ENCODE peak calls at places on chromosomes 2 and 18, in four cellular contexts. One of them, this sample, is unnamed.

GRCh38 chr2:214810670-214811069 is 1.2 kb upstream of the BARD1 start:
- DNase-seq in gastrocnemius medialis: no peak
- DNase-seq in body of pancreas: no peak
- DNase-seq in prostate gland: peak
- DNase-seq in this sample: no peak

GRCh38 chr2:217631091-217631490 is 371.7 kb downstream of the TNS1 start:
- DNase-seq in gastrocnemius medialis: no peak
- DNase-seq in body of pancreas: no peak
- DNase-seq in prostate gland: no peak
- DNase-seq in this sample: no peak

GRCh38 chr2:85888745-85889647 is at the start of gene ST3GAL5:
- DNase-seq in gastrocnemius medialis: peak
- DNase-seq in body of pancreas: peak
- DNase-seq in prostate gland: peak
- DNase-seq in this sample: peak

GRCh38 chr2:229572434-229573338 is 141.7 kb downstream of the DNER start:
- DNase-seq in gastrocnemius medialis: no peak
- DNase-seq in body of pancreas: no peak
- DNase-seq in prostate gland: no peak
- DNase-seq in this sample: no peak

GRCh38 chr18:8989855-8990254 is 112.6 kb upstream of the NDUFV2 start:
- DNase-seq in gastrocnemius medialis: no peak
- DNase-seq in body of pancreas: no peak
- DNase-seq in prostate gland: no peak
- DNase-seq in this sample: no peak

GRCh38 chr2:64753384-64753783 is 99.7 kb upstream of the SERTAD2 start:
- DNase-seq in gastrocnemius medialis: no peak
- DNase-seq in body of pancreas: no peak
- DNase-seq in prostate gland: no peak
- DNase-seq in this sample: no peak

GRCh38 chr2:58480191-58480590 is 239.1 kb upstream of the FANCL start:
- DNase-seq in gastrocnemius medialis: no peak
- DNase-seq in body of pancreas: no peak
- DNase-seq in prostate gland: no peak
- DNase-seq in this sample: no peak

GRCh38 chr2:37376421-37377186 is 32.2 kb downstream of the QPCT start:
- DNase-seq in gastrocnemius medialis: peak
- DNase-seq in body of pancreas: no peak
- DNase-seq in prostate gland: peak
- DNase-seq in this sample: peak

GRCh38 chr18:68436485-68436884 is 278.4 kb downstream of the TMX3 start:
- DNase-seq in gastrocnemius medialis: no peak
- DNase-seq in body of pancreas: no peak
- DNase-seq in prostate gland: no peak
- DNase-seq in this sample: no peak

GRCh38 chr2:158997037-158997785 is 28.8 kb downstream of the TANC1 start:
- DNase-seq in gastrocnemius medialis: no peak
- DNase-seq in body of pancreas: no peak
- DNase-seq in prostate gland: no peak
- DNase-seq in this sample: no peak

GRCh38 chr2:12928197-12928596 is 211.5 kb downstream of the TRIB2 start:
- DNase-seq in gastrocnemius medialis: no peak
- DNase-seq in body of pancreas: no peak
- DNase-seq in prostate gland: no peak
- DNase-seq in this sample: no peak

GRCh38 chr2:206275274-206276160 is 1.1 kb downstream of the ZDBF2 start:
- DNase-seq in gastrocnemius medialis: no peak
- DNase-seq in body of pancreas: peak
- DNase-seq in prostate gland: no peak
- DNase-seq in this sample: no peak

GRCh38 chr2:207156451-207157161 is 9.1 kb downstream of the KLF7 start:
- DNase-seq in gastrocnemius medialis: no peak
- DNase-seq in body of pancreas: no peak
- DNase-seq in prostate gland: no peak
- DNase-seq in this sample: no peak

GRCh38 chr18:8816805-8817204 is 111.4 kb downstream of the MTCL1 start:
- DNase-seq in gastrocnemius medialis: no peak
- DNase-seq in body of pancreas: no peak
- DNase-seq in prostate gland: no peak
- DNase-seq in this sample: no peak

GRCh38 chr2:55883339-55883738 is 40.2 kb downstream of the EFEMP1 start:
- DNase-seq in gastrocnemius medialis: no peak
- DNase-seq in body of pancreas: no peak
- DNase-seq in prostate gland: no peak
- DNase-seq in this sample: no peak

GRCh38 chr2:9085353-9085752 is 81.9 kb upstream of the MBOAT2 start:
- DNase-seq in gastrocnemius medialis: no peak
- DNase-seq in body of pancreas: no peak
- DNase-seq in prostate gland: no peak
- DNase-seq in this sample: no peak

DNA sequence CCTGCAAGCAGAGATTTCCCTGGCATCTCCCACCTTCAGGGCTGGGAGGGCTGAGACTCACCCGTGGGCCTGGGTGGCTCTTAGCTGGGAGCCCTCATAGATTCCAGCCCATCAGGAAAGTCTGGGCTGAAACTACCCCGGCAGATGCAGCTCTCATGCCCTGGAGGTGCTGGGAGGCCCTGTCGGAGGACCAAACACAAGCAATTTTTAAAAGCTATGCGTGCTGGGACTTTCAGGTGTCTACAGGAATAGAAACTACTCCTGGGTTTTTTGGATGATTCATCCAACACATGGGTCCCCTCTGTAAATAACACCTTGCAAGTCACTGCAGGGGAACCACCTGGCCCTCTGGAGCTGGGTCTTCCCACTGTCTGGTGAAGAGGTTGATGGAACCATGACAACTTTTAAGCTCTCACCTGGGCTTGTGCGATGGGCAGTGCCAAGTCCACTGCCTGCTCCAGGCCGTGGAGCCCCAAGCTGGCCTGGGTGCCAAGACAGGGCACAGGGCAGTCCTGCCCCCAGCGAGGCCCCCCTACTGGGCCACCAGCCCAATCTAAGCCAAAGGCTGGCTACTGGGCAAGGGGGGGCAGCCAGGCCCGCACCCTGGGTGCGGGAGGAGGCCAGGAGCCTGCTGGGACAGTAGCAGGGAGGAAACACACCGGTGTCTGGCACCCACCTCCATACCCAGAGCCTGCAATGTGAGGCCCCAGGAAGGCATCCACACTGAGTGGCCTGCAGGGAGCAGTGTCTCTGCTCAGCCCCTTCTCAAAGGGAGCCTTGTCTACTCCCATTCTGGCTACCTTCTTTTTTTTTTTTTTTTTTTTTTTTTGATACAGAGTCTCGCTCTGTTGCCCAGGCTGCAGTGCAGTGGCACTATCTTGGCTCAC is 1.1 kb upstream of the GPR55 start:
- DNase-seq in gastrocnemius medialis: no peak
- DNase-seq in body of pancreas: no peak
- DNase-seq in prostate gland: no peak
- DNase-seq in this sample: no peak
- TF ChIP-seq CTCF in gastrocnemius medialis: no peak
- TF ChIP-seq CTCF in body of pancreas: no peak
- TF ChIP-seq CTCF in prostate gland: no peak
- TF ChIP-seq CTCF in this sample: no peak

GRCh38 chr2:105407946-105408743 is 9.3 kb upstream of the FHL2 start:
- DNase-seq in gastrocnemius medialis: no peak
- DNase-seq in body of pancreas: no peak
- DNase-seq in prostate gland: peak
- DNase-seq in this sample: no peak
- H3K27ac ChIP-seq in gastrocnemius medialis: no peak
- H3K27ac ChIP-seq in body of pancreas: no peak
- H3K27ac ChIP-seq in prostate gland: no peak
- H3K27ac ChIP-seq in this sample: peak

DNA sequence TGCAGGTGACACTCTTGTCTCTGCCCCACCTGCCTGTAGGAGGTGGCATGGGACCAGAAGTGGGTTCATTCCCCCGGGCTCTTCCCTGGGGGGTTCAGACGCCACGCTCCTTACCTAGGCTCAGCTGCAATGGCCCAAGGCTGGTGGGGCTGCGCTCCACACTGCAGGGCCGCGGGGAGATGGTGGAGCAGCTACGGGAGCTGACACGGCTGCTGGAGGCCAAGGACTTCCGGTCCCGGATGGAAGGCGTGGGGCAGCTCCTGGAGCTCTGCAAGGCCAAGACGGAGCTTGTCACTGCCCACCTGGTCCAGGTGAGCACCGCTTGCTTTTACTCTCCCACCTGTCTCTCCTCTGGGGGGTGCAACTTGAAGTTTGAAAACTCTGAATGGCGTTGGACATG is 39.0 kb downstream of the PCARE start:
- DNase-seq in gastrocnemius medialis: no peak
- DNase-seq in body of pancreas: no peak
- DNase-seq in prostate gland: no peak
- DNase-seq in this sample: no peak
- TF ChIP-seq POLR2A in gastrocnemius medialis: no peak
- TF ChIP-seq POLR2A in body of pancreas: no peak
- TF ChIP-seq POLR2A in prostate gland: no peak
- TF ChIP-seq POLR2A in this sample: no peak

GRCh38 chr2:24380687-24381271 is 20.4 kb upstream of the ITSN2 start:
- DNase-seq in gastrocnemius medialis: no peak
- DNase-seq in body of pancreas: no peak
- DNase-seq in prostate gland: no peak
- DNase-seq in this sample: no peak

GRCh38 chr2:24385366-24385765 is 25.0 kb upstream of the ITSN2 start:
- DNase-seq in gastrocnemius medialis: no peak
- DNase-seq in body of pancreas: no peak
- DNase-seq in prostate gland: no peak
- DNase-seq in this sample: no peak

GRCh38 chr2:24382363-24383021 is 22.2 kb upstream of the ITSN2 start:
- DNase-seq in gastrocnemius medialis: peak
- DNase-seq in body of pancreas: peak
- DNase-seq in prostate gland: peak
- DNase-seq in this sample: no peak
- TF ChIP-seq CTCF in gastrocnemius medialis: peak
- TF ChIP-seq CTCF in body of pancreas: peak
- TF ChIP-seq CTCF in prostate gland: peak
- TF ChIP-seq CTCF in this sample: peak

DNA sequence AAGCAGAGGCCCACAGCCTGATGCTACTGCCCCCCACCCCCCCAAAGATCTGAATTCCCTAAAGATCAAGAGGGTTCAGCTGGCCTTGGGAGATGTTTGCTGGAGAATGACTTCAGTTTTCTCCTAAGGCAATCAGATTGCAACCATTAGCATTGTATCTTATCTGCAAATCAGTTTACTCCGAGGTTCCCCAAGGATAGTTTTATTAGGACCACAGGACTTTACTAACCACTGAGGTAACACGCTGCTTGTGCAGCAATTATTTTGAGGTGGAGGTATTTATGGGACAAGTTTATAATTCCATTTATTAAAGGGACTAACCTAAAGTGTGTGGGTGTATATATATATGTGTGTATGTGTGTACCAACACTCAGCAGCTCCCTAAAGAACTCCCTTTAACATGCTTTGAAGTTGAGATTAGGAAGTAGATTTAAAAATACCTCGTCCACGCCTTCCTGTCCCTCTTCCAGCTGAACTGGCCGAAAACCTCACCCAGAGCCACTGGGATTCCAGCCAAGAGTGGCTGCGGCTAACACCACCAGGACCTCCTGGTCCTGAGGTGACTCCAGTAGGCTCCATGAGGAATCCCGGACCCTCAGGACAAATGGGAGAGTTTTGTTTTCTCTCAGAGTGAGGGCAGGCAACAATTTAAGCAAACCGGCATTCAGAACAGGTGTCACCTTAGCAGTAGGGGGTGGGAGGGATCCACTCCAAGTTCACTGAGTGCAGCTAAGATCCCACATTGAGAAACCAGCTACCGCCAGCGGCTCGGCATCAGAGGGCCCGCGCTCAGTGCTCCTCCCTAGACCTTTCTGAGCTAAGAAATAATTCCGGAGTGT is 3.0 kb upstream of the DLX1 start:
- DNase-seq in gastrocnemius medialis: no peak
- DNase-seq in body of pancreas: no peak
- DNase-seq in prostate gland: no peak
- DNase-seq in this sample: no peak
- H3K27ac ChIP-seq in gastrocnemius medialis: no peak
- H3K27ac ChIP-seq in body of pancreas: no peak
- H3K27ac ChIP-seq in prostate gland: no peak
- H3K27ac ChIP-seq in this sample: no peak

GRCh38 chr2:175181104-175181876 is at the start of gene ATP5MC3:
- DNase-seq in gastrocnemius medialis: peak
- DNase-seq in body of pancreas: peak
- DNase-seq in prostate gland: peak
- DNase-seq in this sample: peak
- TF ChIP-seq POLR2A in gastrocnemius medialis: peak
- TF ChIP-seq POLR2A in body of pancreas: peak
- TF ChIP-seq POLR2A in prostate gland: peak
- TF ChIP-seq POLR2A in this sample: no peak

DNA sequence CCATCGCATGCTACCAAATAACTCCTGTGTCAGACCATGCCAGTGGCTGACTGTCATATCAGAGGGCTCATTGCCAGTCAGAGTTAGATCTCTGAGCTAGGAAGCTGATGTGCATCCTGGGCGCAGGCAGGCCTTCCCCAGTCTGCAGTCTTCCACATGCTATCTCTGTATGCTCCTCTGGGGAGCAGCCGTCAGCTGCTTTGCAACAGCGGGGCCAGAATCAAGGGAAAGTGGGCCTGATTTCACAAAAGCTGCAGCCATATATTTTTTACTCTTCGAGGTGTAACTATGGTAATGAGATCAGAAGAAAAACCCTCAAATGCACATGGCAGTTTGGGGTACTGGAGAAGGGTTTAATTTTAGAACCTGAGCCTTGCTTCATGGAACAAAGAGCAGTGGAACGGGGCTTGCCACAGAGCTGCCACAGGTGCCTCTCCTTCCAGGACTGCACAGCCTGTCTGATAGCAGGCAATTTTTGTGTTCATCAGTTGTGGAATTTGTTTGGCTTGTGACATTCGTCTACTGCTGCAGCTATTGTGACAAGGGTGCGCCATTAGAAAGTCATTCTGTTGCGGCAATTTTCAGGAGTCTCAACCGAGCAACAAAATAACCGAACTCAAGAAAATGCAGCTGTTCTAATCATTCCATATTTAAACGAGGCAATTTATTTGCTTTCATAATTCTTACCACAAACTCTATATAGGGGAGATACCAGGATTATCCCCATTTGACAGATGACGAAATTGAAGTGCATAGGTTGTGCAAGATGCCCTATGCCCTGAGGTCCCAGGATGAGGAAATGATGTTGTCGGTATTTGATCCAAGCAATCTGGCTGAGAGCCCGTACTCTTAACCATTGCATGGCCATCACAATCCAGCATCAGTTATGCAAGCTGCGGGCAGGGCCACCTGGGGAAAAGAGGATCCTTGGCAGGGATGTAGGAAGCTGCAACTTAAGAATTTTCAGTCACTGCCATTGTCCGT is 109.6 kb upstream of the CYRIA start:
- DNase-seq in gastrocnemius medialis: no peak
- DNase-seq in body of pancreas: no peak
- DNase-seq in prostate gland: no peak
- DNase-seq in this sample: no peak
- TF ChIP-seq CTCF in gastrocnemius medialis: no peak
- TF ChIP-seq CTCF in body of pancreas: no peak
- TF ChIP-seq CTCF in prostate gland: no peak
- TF ChIP-seq CTCF in this sample: no peak

GRCh38 chr2:170502400-170503135 is 212.6 kb upstream of the SP5 start:
- DNase-seq in gastrocnemius medialis: peak
- DNase-seq in body of pancreas: no peak
- DNase-seq in prostate gland: no peak
- DNase-seq in this sample: no peak
- H3K27ac ChIP-seq in gastrocnemius medialis: peak
- H3K27ac ChIP-seq in body of pancreas: no peak
- H3K27ac ChIP-seq in prostate gland: no peak
- H3K27ac ChIP-seq in this sample: peak

GRCh38 chr2:43637030-43637803 is at the start of gene PLEKHH2:
- DNase-seq in gastrocnemius medialis: peak
- DNase-seq in body of pancreas: peak
- DNase-seq in prostate gland: peak
- DNase-seq in this sample: peak
- TF ChIP-seq POLR2A in gastrocnemius medialis: peak
- TF ChIP-seq POLR2A in body of pancreas: peak
- TF ChIP-seq POLR2A in prostate gland: peak
- TF ChIP-seq POLR2A in this sample: peak